ENCODE peak calls at places on chromosomes 11 and 22, in nine cellular contexts. One of them, this sample, is unnamed.

GRCh38 chr22:41565403-41566054 is 4.7 kb downstream of the CSDC2 start:
- DNase-seq in pancreas: no peak
- DNase-seq in tibial nerve: no peak
- DNase-seq in osteocyte: no peak
- DNase-seq in uterus: peak
- DNase-seq in fibroblast of lung: peak
- DNase-seq in astrocyte of the spinal cord: peak
- DNase-seq in psoas muscle: no peak
- DNase-seq in MCF 10A: peak
- DNase-seq in this sample: peak

GRCh38 chr11:2513441-2513840 is 68.6 kb downstream of the KCNQ1 start:
- DNase-seq in pancreas: peak
- DNase-seq in tibial nerve: no peak
- DNase-seq in osteocyte: peak
- DNase-seq in uterus: no peak
- DNase-seq in fibroblast of lung: no peak
- DNase-seq in astrocyte of the spinal cord: no peak
- DNase-seq in psoas muscle: peak
- DNase-seq in MCF 10A: no peak
- DNase-seq in this sample: no peak

GRCh38 chr11:45924036-45924915 is 1.8 kb downstream of the LARGE2 start:
- DNase-seq in pancreas: peak
- DNase-seq in tibial nerve: peak
- DNase-seq in osteocyte: no peak
- DNase-seq in uterus: no peak
- DNase-seq in fibroblast of lung: no peak
- DNase-seq in astrocyte of the spinal cord: no peak
- DNase-seq in psoas muscle: peak
- DNase-seq in MCF 10A: no peak
- DNase-seq in this sample: no peak

GRCh38 chr11:86710936-86711335 is 38.5 kb upstream of the ME3 start:
- DNase-seq in pancreas: no peak
- DNase-seq in tibial nerve: no peak
- DNase-seq in osteocyte: no peak
- DNase-seq in uterus: no peak
- DNase-seq in fibroblast of lung: no peak
- DNase-seq in astrocyte of the spinal cord: no peak
- DNase-seq in psoas muscle: no peak
- DNase-seq in MCF 10A: no peak
- DNase-seq in this sample: no peak

GRCh38 chr11:64246874-64247728 is at the start of gene PPP1R14B:
- DNase-seq in pancreas: peak
- DNase-seq in tibial nerve: peak
- DNase-seq in osteocyte: peak
- DNase-seq in uterus: peak
- DNase-seq in fibroblast of lung: peak
- DNase-seq in astrocyte of the spinal cord: peak
- DNase-seq in psoas muscle: peak
- DNase-seq in MCF 10A: peak
- DNase-seq in this sample: peak

GRCh38 chr22:44419429-44419828 is 78.6 kb downstream of the RTL6 start:
- DNase-seq in pancreas: no peak
- DNase-seq in tibial nerve: no peak
- DNase-seq in osteocyte: no peak
- DNase-seq in uterus: no peak
- DNase-seq in fibroblast of lung: peak
- DNase-seq in astrocyte of the spinal cord: peak
- DNase-seq in psoas muscle: no peak
- DNase-seq in MCF 10A: no peak
- DNase-seq in this sample: no peak

GRCh38 chr22:46737976-46738641 is at the start of gene CERK:
- DNase-seq in pancreas: peak
- DNase-seq in tibial nerve: peak
- DNase-seq in osteocyte: no peak
- DNase-seq in uterus: peak
- DNase-seq in fibroblast of lung: peak
- DNase-seq in astrocyte of the spinal cord: peak
- DNase-seq in psoas muscle: peak
- DNase-seq in MCF 10A: peak
- DNase-seq in this sample: peak

GRCh38 chr11:19432370-19433163 is 191.8 kb upstream of the E2F8 start:
- DNase-seq in pancreas: no peak
- DNase-seq in tibial nerve: no peak
- DNase-seq in osteocyte: no peak
- DNase-seq in uterus: no peak
- DNase-seq in fibroblast of lung: peak
- DNase-seq in astrocyte of the spinal cord: peak
- DNase-seq in psoas muscle: no peak
- DNase-seq in MCF 10A: peak
- DNase-seq in this sample: no peak

GRCh38 chr11:34602245-34602644 is 18.6 kb upstream of the EHF start:
- DNase-seq in pancreas: peak
- DNase-seq in tibial nerve: no peak
- DNase-seq in osteocyte: no peak
- DNase-seq in uterus: no peak
- DNase-seq in fibroblast of lung: no peak
- DNase-seq in astrocyte of the spinal cord: no peak
- DNase-seq in psoas muscle: no peak
- DNase-seq in MCF 10A: peak
- DNase-seq in this sample: no peak

GRCh38 chr11:9858822-9859221 is 194.9 kb downstream of the SWAP70 start:
- DNase-seq in pancreas: no peak
- DNase-seq in tibial nerve: no peak
- DNase-seq in osteocyte: no peak
- DNase-seq in uterus: no peak
- DNase-seq in fibroblast of lung: peak
- DNase-seq in astrocyte of the spinal cord: peak
- DNase-seq in psoas muscle: no peak
- DNase-seq in MCF 10A: no peak
- DNase-seq in this sample: no peak

GRCh38 chr11:75582935-75583709 is 21.1 kb downstream of the SERPINH1 start:
- DNase-seq in pancreas: peak
- DNase-seq in tibial nerve: peak
- DNase-seq in osteocyte: peak
- DNase-seq in uterus: peak
- DNase-seq in fibroblast of lung: peak
- DNase-seq in astrocyte of the spinal cord: peak
- DNase-seq in psoas muscle: peak
- DNase-seq in MCF 10A: no peak
- DNase-seq in this sample: peak

GRCh38 chr11:65502852-65503603 is 4.2 kb downstream of the MALAT1 start:
- DNase-seq in pancreas: peak
- DNase-seq in tibial nerve: no peak
- DNase-seq in osteocyte: no peak
- DNase-seq in uterus: no peak
- DNase-seq in fibroblast of lung: peak
- DNase-seq in astrocyte of the spinal cord: peak
- DNase-seq in psoas muscle: no peak
- DNase-seq in MCF 10A: peak
- DNase-seq in this sample: no peak

GRCh38 chr22:27585141-27585540 is 216.4 kb downstream of the MN1 start:
- DNase-seq in pancreas: no peak
- DNase-seq in tibial nerve: no peak
- DNase-seq in osteocyte: no peak
- DNase-seq in uterus: no peak
- DNase-seq in fibroblast of lung: no peak
- DNase-seq in astrocyte of the spinal cord: no peak
- DNase-seq in psoas muscle: no peak
- DNase-seq in MCF 10A: no peak
- DNase-seq in this sample: no peak

GRCh38 chr11:71507102-71507501 is 20.0 kb upstream of the KRTAP5-7 start:
- DNase-seq in pancreas: no peak
- DNase-seq in tibial nerve: no peak
- DNase-seq in osteocyte: peak
- DNase-seq in uterus: no peak
- DNase-seq in fibroblast of lung: no peak
- DNase-seq in astrocyte of the spinal cord: no peak
- DNase-seq in psoas muscle: no peak
- DNase-seq in MCF 10A: no peak
- DNase-seq in this sample: no peak

GRCh38 chr11:125332821-125333220 is 163.2 kb downstream of the FEZ1 start:
- DNase-seq in pancreas: no peak
- DNase-seq in tibial nerve: no peak
- DNase-seq in osteocyte: no peak
- DNase-seq in uterus: no peak
- DNase-seq in fibroblast of lung: no peak
- DNase-seq in astrocyte of the spinal cord: no peak
- DNase-seq in psoas muscle: no peak
- DNase-seq in MCF 10A: no peak
- DNase-seq in this sample: no peak
- TF ChIP-seq CTCF in pancreas: no peak
- TF ChIP-seq CTCF in tibial nerve: no peak
- TF ChIP-seq CTCF in osteocyte: no peak
- TF ChIP-seq CTCF in uterus: no peak
- TF ChIP-seq CTCF in fibroblast of lung: no peak
- TF ChIP-seq CTCF in astrocyte of the spinal cord: no peak
- TF ChIP-seq CTCF in psoas muscle: no peak
- TF ChIP-seq CTCF in MCF 10A: no peak
- TF ChIP-seq CTCF in this sample: no peak

GRCh38 chr22:33896801-33897620 is 23.3 kb downstream of the LARGE1 start:
- DNase-seq in pancreas: no peak
- DNase-seq in tibial nerve: no peak
- DNase-seq in osteocyte: no peak
- DNase-seq in uterus: no peak
- DNase-seq in fibroblast of lung: no peak
- DNase-seq in astrocyte of the spinal cord: no peak
- DNase-seq in psoas muscle: no peak
- DNase-seq in MCF 10A: no peak
- DNase-seq in this sample: no peak

GRCh38 chr22:33894515-33894914 is 25.8 kb downstream of the LARGE1 start:
- DNase-seq in pancreas: no peak
- DNase-seq in tibial nerve: no peak
- DNase-seq in osteocyte: no peak
- DNase-seq in uterus: no peak
- DNase-seq in fibroblast of lung: no peak
- DNase-seq in astrocyte of the spinal cord: no peak
- DNase-seq in psoas muscle: no peak
- DNase-seq in MCF 10A: no peak
- DNase-seq in this sample: no peak

GRCh38 chr22:33895444-33895843 is 24.8 kb downstream of the LARGE1 start:
- DNase-seq in pancreas: no peak
- DNase-seq in tibial nerve: no peak
- DNase-seq in osteocyte: no peak
- DNase-seq in uterus: no peak
- DNase-seq in fibroblast of lung: no peak
- DNase-seq in astrocyte of the spinal cord: no peak
- DNase-seq in psoas muscle: no peak
- DNase-seq in MCF 10A: no peak
- DNase-seq in this sample: no peak

GRCh38 chr22:33897621-33897910 is 22.7 kb downstream of the LARGE1 start:
- DNase-seq in pancreas: no peak
- DNase-seq in tibial nerve: no peak
- DNase-seq in osteocyte: no peak
- DNase-seq in uterus: no peak
- DNase-seq in fibroblast of lung: no peak
- DNase-seq in astrocyte of the spinal cord: no peak
- DNase-seq in psoas muscle: no peak
- DNase-seq in MCF 10A: no peak
- DNase-seq in this sample: no peak

GRCh38 chr22:33896154-33896800 is 24.0 kb downstream of the LARGE1 start:
- DNase-seq in pancreas: no peak
- DNase-seq in tibial nerve: no peak
- DNase-seq in osteocyte: no peak
- DNase-seq in uterus: no peak
- DNase-seq in fibroblast of lung: no peak
- DNase-seq in astrocyte of the spinal cord: no peak
- DNase-seq in psoas muscle: no peak
- DNase-seq in MCF 10A: no peak
- DNase-seq in this sample: no peak
- TF ChIP-seq CTCF in pancreas: no peak
- TF ChIP-seq CTCF in tibial nerve: no peak
- TF ChIP-seq CTCF in osteocyte: no peak
- TF ChIP-seq CTCF in uterus: no peak
- TF ChIP-seq CTCF in fibroblast of lung: no peak
- TF ChIP-seq CTCF in astrocyte of the spinal cord: no peak
- TF ChIP-seq CTCF in psoas muscle: no peak
- TF ChIP-seq CTCF in MCF 10A: no peak
- TF ChIP-seq CTCF in this sample: no peak

GRCh38 chr11:95891423-95892177 is 32.3 kb downstream of the MTMR2 start:
- DNase-seq in pancreas: no peak
- DNase-seq in tibial nerve: no peak
- DNase-seq in osteocyte: no peak
- DNase-seq in uterus: no peak
- DNase-seq in fibroblast of lung: peak
- DNase-seq in astrocyte of the spinal cord: peak
- DNase-seq in psoas muscle: no peak
- DNase-seq in MCF 10A: no peak
- DNase-seq in this sample: no peak

GRCh38 chr11:95884802-95885201 is 39.1 kb downstream of the MTMR2 start:
- DNase-seq in pancreas: no peak
- DNase-seq in tibial nerve: no peak
- DNase-seq in osteocyte: no peak
- DNase-seq in uterus: no peak
- DNase-seq in fibroblast of lung: no peak
- DNase-seq in astrocyte of the spinal cord: no peak
- DNase-seq in psoas muscle: no peak
- DNase-seq in MCF 10A: no peak
- DNase-seq in this sample: no peak

GRCh38 chr11:95888852-95889251 is 35.1 kb downstream of the MTMR2 start:
- DNase-seq in pancreas: no peak
- DNase-seq in tibial nerve: no peak
- DNase-seq in osteocyte: no peak
- DNase-seq in uterus: no peak
- DNase-seq in fibroblast of lung: no peak
- DNase-seq in astrocyte of the spinal cord: no peak
- DNase-seq in psoas muscle: no peak
- DNase-seq in MCF 10A: no peak
- DNase-seq in this sample: no peak

GRCh38 chr11:95886462-95886861 is 37.4 kb downstream of the MTMR2 start:
- DNase-seq in pancreas: no peak
- DNase-seq in tibial nerve: no peak
- DNase-seq in osteocyte: no peak
- DNase-seq in uterus: no peak
- DNase-seq in fibroblast of lung: no peak
- DNase-seq in astrocyte of the spinal cord: no peak
- DNase-seq in psoas muscle: no peak
- DNase-seq in MCF 10A: no peak
- DNase-seq in this sample: no peak

GRCh38 chr11:95888439-95888838 is 35.5 kb downstream of the MTMR2 start:
- DNase-seq in pancreas: no peak
- DNase-seq in tibial nerve: no peak
- DNase-seq in osteocyte: no peak
- DNase-seq in uterus: no peak
- DNase-seq in fibroblast of lung: no peak
- DNase-seq in astrocyte of the spinal cord: no peak
- DNase-seq in psoas muscle: no peak
- DNase-seq in MCF 10A: no peak
- DNase-seq in this sample: no peak
- TF ChIP-seq CTCF in pancreas: no peak
- TF ChIP-seq CTCF in tibial nerve: no peak
- TF ChIP-seq CTCF in osteocyte: no peak
- TF ChIP-seq CTCF in uterus: no peak
- TF ChIP-seq CTCF in fibroblast of lung: no peak
- TF ChIP-seq CTCF in astrocyte of the spinal cord: no peak
- TF ChIP-seq CTCF in psoas muscle: no peak
- TF ChIP-seq CTCF in MCF 10A: no peak
- TF ChIP-seq CTCF in this sample: no peak

DNA sequence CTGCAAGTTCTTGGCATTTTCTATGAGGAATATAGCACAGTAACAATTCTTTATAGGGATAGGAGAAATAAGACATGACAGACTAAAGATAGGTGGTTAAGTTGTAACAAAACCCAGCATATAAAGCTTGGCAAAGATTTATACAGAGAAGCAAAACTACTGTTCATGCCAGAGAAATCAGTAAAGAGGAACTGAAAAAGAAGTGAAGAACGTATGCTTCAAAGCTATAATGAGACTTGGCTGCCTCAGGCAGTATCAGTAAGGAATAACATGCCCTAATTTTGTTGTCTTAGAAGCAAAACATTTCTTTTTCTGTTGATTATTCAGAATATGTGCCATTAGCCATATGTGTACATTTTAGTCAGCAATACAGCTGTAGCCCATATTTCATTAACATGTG is 403.1 kb downstream of the NELL1 start:
- DNase-seq in pancreas: no peak
- DNase-seq in tibial nerve: no peak
- DNase-seq in osteocyte: no peak
- DNase-seq in uterus: no peak
- DNase-seq in fibroblast of lung: no peak
- DNase-seq in astrocyte of the spinal cord: no peak
- DNase-seq in psoas muscle: no peak
- DNase-seq in MCF 10A: no peak
- DNase-seq in this sample: no peak
- TF ChIP-seq CTCF in pancreas: no peak
- TF ChIP-seq CTCF in tibial nerve: no peak
- TF ChIP-seq CTCF in osteocyte: no peak
- TF ChIP-seq CTCF in uterus: no peak
- TF ChIP-seq CTCF in fibroblast of lung: no peak
- TF ChIP-seq CTCF in astrocyte of the spinal cord: no peak
- TF ChIP-seq CTCF in psoas muscle: no peak
- TF ChIP-seq CTCF in MCF 10A: no peak
- TF ChIP-seq CTCF in this sample: no peak

This sample was measured in activated CD8-positive, alpha-beta T cell treated with anti-CD3 and anti-CD28 coated beads for 36 hours.